ENCODE peak calls at places on chromosomes 5 and 9, in ten cellular contexts. One of them, this sample, is unnamed.

GRCh38 chr5:122844916-122845252 is 529 bp upstream of the SNX24 start:
- DNase-seq in endodermal cell: no peak
- DNase-seq in CD8-positive, alpha-beta memory T cell: no peak
- DNase-seq in upper lobe of right lung: no peak
- DNase-seq in effector memory CD4-positive, alpha-beta T cell: no peak
- DNase-seq in AG04450: no peak
- DNase-seq in right lobe of liver: no peak
- DNase-seq in tibial artery: no peak
- DNase-seq in transverse colon: no peak
- DNase-seq in body of pancreas: no peak
- DNase-seq in this sample: no peak

GRCh38 chr5:124599048-124599973 is 147.1 kb downstream of the ZNF608 start:
- DNase-seq in endodermal cell: no peak
- DNase-seq in CD8-positive, alpha-beta memory T cell: no peak
- DNase-seq in upper lobe of right lung: no peak
- DNase-seq in effector memory CD4-positive, alpha-beta T cell: no peak
- DNase-seq in AG04450: no peak
- DNase-seq in right lobe of liver: no peak
- DNase-seq in tibial artery: no peak
- DNase-seq in transverse colon: peak
- DNase-seq in body of pancreas: peak
- DNase-seq in this sample: peak

GRCh38 chr5:58925627-58926545 is 343.0 kb downstream of the RAB3C start:
- DNase-seq in endodermal cell: no peak
- DNase-seq in CD8-positive, alpha-beta memory T cell: no peak
- DNase-seq in upper lobe of right lung: no peak
- DNase-seq in effector memory CD4-positive, alpha-beta T cell: no peak
- DNase-seq in AG04450: no peak
- DNase-seq in right lobe of liver: no peak
- DNase-seq in tibial artery: no peak
- DNase-seq in transverse colon: no peak
- DNase-seq in body of pancreas: no peak
- DNase-seq in this sample: no peak

GRCh38 chr5:151497391-151498002 is 50.1 kb downstream of the SLC36A1 start:
- DNase-seq in endodermal cell: no peak
- DNase-seq in CD8-positive, alpha-beta memory T cell: no peak
- DNase-seq in upper lobe of right lung: no peak
- DNase-seq in effector memory CD4-positive, alpha-beta T cell: no peak
- DNase-seq in AG04450: no peak
- DNase-seq in right lobe of liver: no peak
- DNase-seq in tibial artery: no peak
- DNase-seq in transverse colon: no peak
- DNase-seq in body of pancreas: no peak
- DNase-seq in this sample: no peak

GRCh38 chr9:3980771-3981170 is 319.1 kb downstream of the GLIS3 start:
- DNase-seq in endodermal cell: no peak
- DNase-seq in CD8-positive, alpha-beta memory T cell: no peak
- DNase-seq in upper lobe of right lung: no peak
- DNase-seq in effector memory CD4-positive, alpha-beta T cell: no peak
- DNase-seq in AG04450: peak
- DNase-seq in right lobe of liver: no peak
- DNase-seq in tibial artery: no peak
- DNase-seq in transverse colon: no peak
- DNase-seq in body of pancreas: no peak
- DNase-seq in this sample: peak

GRCh38 chr5:84088996-84089395 is 295.7 kb downstream of the EDIL3 start:
- DNase-seq in endodermal cell: no peak
- DNase-seq in CD8-positive, alpha-beta memory T cell: no peak
- DNase-seq in upper lobe of right lung: no peak
- DNase-seq in effector memory CD4-positive, alpha-beta T cell: no peak
- DNase-seq in AG04450: peak
- DNase-seq in right lobe of liver: no peak
- DNase-seq in tibial artery: no peak
- DNase-seq in transverse colon: no peak
- DNase-seq in body of pancreas: no peak
- DNase-seq in this sample: peak

GRCh38 chr5:168366124-168366523 is 74.7 kb downstream of the WWC1 start:
- DNase-seq in endodermal cell: peak
- DNase-seq in CD8-positive, alpha-beta memory T cell: no peak
- DNase-seq in upper lobe of right lung: no peak
- DNase-seq in effector memory CD4-positive, alpha-beta T cell: no peak
- DNase-seq in AG04450: peak
- DNase-seq in right lobe of liver: no peak
- DNase-seq in tibial artery: no peak
- DNase-seq in transverse colon: no peak
- DNase-seq in body of pancreas: no peak
- DNase-seq in this sample: no peak

GRCh38 chr5:151612689-151613427 is 21.7 kb upstream of the FAT2 start:
- DNase-seq in endodermal cell: no peak
- DNase-seq in CD8-positive, alpha-beta memory T cell: no peak
- DNase-seq in upper lobe of right lung: no peak
- DNase-seq in effector memory CD4-positive, alpha-beta T cell: peak
- DNase-seq in AG04450: no peak
- DNase-seq in right lobe of liver: no peak
- DNase-seq in tibial artery: no peak
- DNase-seq in transverse colon: no peak
- DNase-seq in body of pancreas: no peak
- DNase-seq in this sample: no peak

GRCh38 chr5:143471041-143471509 is 67.6 kb upstream of the NR3C1 start:
- DNase-seq in endodermal cell: no peak
- DNase-seq in CD8-positive, alpha-beta memory T cell: no peak
- DNase-seq in upper lobe of right lung: no peak
- DNase-seq in effector memory CD4-positive, alpha-beta T cell: no peak
- DNase-seq in AG04450: peak
- DNase-seq in right lobe of liver: no peak
- DNase-seq in tibial artery: no peak
- DNase-seq in transverse colon: no peak
- DNase-seq in body of pancreas: no peak
- DNase-seq in this sample: peak

GRCh38 chr9:104780796-104781395 is 17.0 kb downstream of the NIPSNAP3B start:
- DNase-seq in endodermal cell: no peak
- DNase-seq in CD8-positive, alpha-beta memory T cell: no peak
- DNase-seq in upper lobe of right lung: no peak
- DNase-seq in effector memory CD4-positive, alpha-beta T cell: no peak
- DNase-seq in AG04450: no peak
- DNase-seq in right lobe of liver: no peak
- DNase-seq in tibial artery: no peak
- DNase-seq in transverse colon: no peak
- DNase-seq in body of pancreas: no peak
- DNase-seq in this sample: no peak

GRCh38 chr9:2962471-2963172 is 118.7 kb upstream of the PUM3 start:
- DNase-seq in endodermal cell: no peak
- DNase-seq in CD8-positive, alpha-beta memory T cell: no peak
- DNase-seq in upper lobe of right lung: no peak
- DNase-seq in effector memory CD4-positive, alpha-beta T cell: no peak
- DNase-seq in AG04450: no peak
- DNase-seq in right lobe of liver: no peak
- DNase-seq in tibial artery: no peak
- DNase-seq in transverse colon: no peak
- DNase-seq in body of pancreas: no peak
- DNase-seq in this sample: no peak

GRCh38 chr5:66963559-66963971 is 233.0 kb downstream of the CD180 start:
- DNase-seq in endodermal cell: peak
- DNase-seq in CD8-positive, alpha-beta memory T cell: no peak
- DNase-seq in upper lobe of right lung: no peak
- DNase-seq in effector memory CD4-positive, alpha-beta T cell: no peak
- DNase-seq in AG04450: no peak
- DNase-seq in right lobe of liver: no peak
- DNase-seq in tibial artery: no peak
- DNase-seq in transverse colon: no peak
- DNase-seq in body of pancreas: no peak
- DNase-seq in this sample: no peak
- H3K27ac ChIP-seq in endodermal cell: no peak
- H3K27ac ChIP-seq in CD8-positive, alpha-beta memory T cell: no peak
- H3K27ac ChIP-seq in upper lobe of right lung: no peak
- H3K27ac ChIP-seq in effector memory CD4-positive, alpha-beta T cell: no peak
- H3K27ac ChIP-seq in AG04450: no peak
- H3K27ac ChIP-seq in right lobe of liver: no peak
- H3K27ac ChIP-seq in tibial artery: no peak
- H3K27ac ChIP-seq in transverse colon: no peak
- H3K27ac ChIP-seq in body of pancreas: no peak
- H3K27ac ChIP-seq in this sample: no peak

GRCh38 chr5:98349251-98349989 is 424.0 kb upstream of the RGMB start:
- DNase-seq in endodermal cell: peak
- DNase-seq in CD8-positive, alpha-beta memory T cell: no peak
- DNase-seq in upper lobe of right lung: no peak
- DNase-seq in effector memory CD4-positive, alpha-beta T cell: no peak
- DNase-seq in AG04450: no peak
- DNase-seq in right lobe of liver: no peak
- DNase-seq in tibial artery: no peak
- DNase-seq in transverse colon: no peak
- DNase-seq in body of pancreas: no peak
- DNase-seq in this sample: peak

DNA sequence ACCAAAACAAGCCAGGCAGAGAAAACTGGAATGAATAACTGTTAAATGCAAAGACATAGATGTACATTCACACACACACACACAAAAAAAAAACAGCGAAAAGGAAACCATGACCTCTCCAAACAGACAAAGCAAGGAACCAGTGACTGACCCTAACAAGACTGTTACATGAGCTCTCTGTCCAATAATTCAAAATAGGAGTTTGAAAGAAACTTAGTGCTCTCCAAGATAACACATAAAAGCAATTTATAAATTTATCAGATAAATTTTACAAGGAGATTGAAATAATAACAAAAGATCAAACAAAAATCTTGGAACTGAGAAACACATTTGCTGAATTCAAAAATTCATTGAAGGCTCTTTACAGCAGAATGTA is 423.5 kb upstream of the RGMB start:
- DNase-seq in endodermal cell: no peak
- DNase-seq in CD8-positive, alpha-beta memory T cell: no peak
- DNase-seq in upper lobe of right lung: no peak
- DNase-seq in effector memory CD4-positive, alpha-beta T cell: no peak
- DNase-seq in AG04450: no peak
- DNase-seq in right lobe of liver: no peak
- DNase-seq in tibial artery: no peak
- DNase-seq in transverse colon: no peak
- DNase-seq in body of pancreas: no peak
- DNase-seq in this sample: no peak
- H3K27ac ChIP-seq in endodermal cell: no peak
- H3K27ac ChIP-seq in CD8-positive, alpha-beta memory T cell: no peak
- H3K27ac ChIP-seq in upper lobe of right lung: no peak
- H3K27ac ChIP-seq in effector memory CD4-positive, alpha-beta T cell: no peak
- H3K27ac ChIP-seq in AG04450: no peak
- H3K27ac ChIP-seq in right lobe of liver: no peak
- H3K27ac ChIP-seq in tibial artery: no peak
- H3K27ac ChIP-seq in transverse colon: no peak
- H3K27ac ChIP-seq in body of pancreas: no peak
- H3K27ac ChIP-seq in this sample: no peak

DNA sequence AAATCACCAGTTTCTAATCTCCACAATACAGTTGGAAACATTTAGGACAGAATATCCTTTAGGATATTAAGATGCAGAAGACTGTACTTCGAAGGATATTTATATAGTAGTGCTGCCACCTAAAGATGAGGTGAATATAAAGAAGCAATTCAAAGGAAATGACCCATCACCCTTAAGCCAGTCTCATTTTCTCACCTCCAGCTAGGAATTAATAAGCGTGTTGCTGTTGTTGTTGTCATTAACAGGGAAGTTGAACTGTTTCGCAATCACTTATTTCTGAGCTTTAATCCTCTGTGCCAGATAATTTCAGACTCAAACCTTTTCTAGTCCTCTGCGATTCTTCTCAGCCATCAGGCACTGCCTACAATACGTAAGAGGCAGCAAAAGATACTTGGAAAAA is 7.8 kb upstream of the PURA start:
- DNase-seq in endodermal cell: no peak
- DNase-seq in CD8-positive, alpha-beta memory T cell: no peak
- DNase-seq in upper lobe of right lung: no peak
- DNase-seq in effector memory CD4-positive, alpha-beta T cell: no peak
- DNase-seq in AG04450: no peak
- DNase-seq in right lobe of liver: no peak
- DNase-seq in tibial artery: no peak
- DNase-seq in transverse colon: no peak
- DNase-seq in body of pancreas: no peak
- DNase-seq in this sample: no peak
- H3K27ac ChIP-seq in endodermal cell: no peak
- H3K27ac ChIP-seq in CD8-positive, alpha-beta memory T cell: no peak
- H3K27ac ChIP-seq in upper lobe of right lung: peak
- H3K27ac ChIP-seq in effector memory CD4-positive, alpha-beta T cell: no peak
- H3K27ac ChIP-seq in AG04450: no peak
- H3K27ac ChIP-seq in right lobe of liver: peak
- H3K27ac ChIP-seq in tibial artery: peak
- H3K27ac ChIP-seq in transverse colon: peak
- H3K27ac ChIP-seq in body of pancreas: peak
- H3K27ac ChIP-seq in this sample: no peak

DNA sequence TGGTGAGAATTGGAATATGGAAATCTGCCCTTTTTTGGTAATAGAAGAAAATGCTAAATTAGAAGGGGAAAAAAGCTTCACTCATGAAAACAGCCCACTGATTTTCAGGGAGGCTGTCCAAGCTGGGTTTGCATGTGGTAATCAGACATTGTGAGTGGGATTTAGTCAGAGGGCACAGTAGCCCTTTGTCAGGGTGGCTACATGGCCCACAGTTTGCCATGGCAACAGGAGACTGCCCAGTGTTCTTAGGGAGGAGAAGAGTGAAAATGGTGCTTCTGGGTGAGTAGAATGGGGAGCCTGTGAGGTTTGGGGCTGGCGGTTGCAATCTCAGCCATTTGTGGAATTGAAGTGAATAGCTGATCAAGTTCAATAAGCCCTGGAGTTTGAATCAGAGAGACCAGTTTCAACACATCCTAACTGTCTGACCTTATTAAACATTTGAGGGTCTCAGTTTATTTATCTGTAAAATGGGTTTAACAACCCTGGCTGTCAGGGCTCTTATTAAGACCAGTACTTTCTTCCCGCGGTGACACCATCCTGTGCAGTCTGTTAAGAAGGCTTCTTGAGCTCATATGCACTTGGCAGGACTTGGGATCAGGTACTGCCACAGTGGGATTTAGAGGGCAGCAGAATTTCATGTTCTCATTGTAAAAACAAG is 107.6 kb upstream of the TNC start:
- DNase-seq in endodermal cell: no peak
- DNase-seq in CD8-positive, alpha-beta memory T cell: no peak
- DNase-seq in upper lobe of right lung: no peak
- DNase-seq in effector memory CD4-positive, alpha-beta T cell: no peak
- DNase-seq in AG04450: no peak
- DNase-seq in right lobe of liver: no peak
- DNase-seq in tibial artery: no peak
- DNase-seq in transverse colon: no peak
- DNase-seq in body of pancreas: no peak
- DNase-seq in this sample: no peak
- H3K27ac ChIP-seq in endodermal cell: no peak
- H3K27ac ChIP-seq in CD8-positive, alpha-beta memory T cell: no peak
- H3K27ac ChIP-seq in upper lobe of right lung: no peak
- H3K27ac ChIP-seq in effector memory CD4-positive, alpha-beta T cell: no peak
- H3K27ac ChIP-seq in AG04450: no peak
- H3K27ac ChIP-seq in right lobe of liver: no peak
- H3K27ac ChIP-seq in tibial artery: no peak
- H3K27ac ChIP-seq in transverse colon: no peak
- H3K27ac ChIP-seq in body of pancreas: no peak
- H3K27ac ChIP-seq in this sample: no peak